ENCODE peak calls at places on chromosomes 1 and 21, in five cellular contexts. X is CD4-positive, alpha-beta T cell; J is nephron progenitor cell; Z is foreskin fibroblast; M is WTC11. O is an unnamed sample.
A peak's percentile ranks its signal among the peaks of the same experiment; 100 is the strongest.

GRCh38 chr1:180177931-180178330 is 23.3 kb downstream of the QSOX1 start:
- DNase-seq in J (no peak), Z (no peak), X (no peak), M (no peak), O (no peak)

GRCh38 chr1:219710529-219711194 is 97.8 kb upstream of the ZC3H11B start:
- DNase-seq in X (no peak), M (no peak), J (no peak), Z (peak; percentile 91), O (peak; percentile 0)

GRCh38 chr21:14086553-14086952 is 124.2 kb downstream of the LIPI start:
- DNase-seq in J (no peak), Z (no peak), M (no peak), X (no peak), O (no peak)

GRCh38 chr1:171995573-171995972 is 154.3 kb downstream of the DNM3 start:
- DNase-seq in J (no peak), Z (no peak), M (no peak), X (no peak), O (no peak)

GRCh38 chr1:24850353-24850905 is 79.6 kb downstream of the RUNX3 start:
- DNase-seq in X (no peak), J (no peak), Z (no peak), M (no peak), O (no peak)

GRCh38 chr1:201764166-201764565 is 64.8 kb upstream of the IPO9 start:
- DNase-seq in J (no peak), Z (no peak), M (no peak), X (no peak), O (no peak)

GRCh38 chr1:192343304-192343703 is 26.5 kb downstream of the RGS21 start:
- DNase-seq in X (no peak), Z (no peak), J (no peak), M (no peak), O (no peak)

GRCh38 chr1:245692318-245692717 is 537.5 kb downstream of the KIF26B start:
- DNase-seq in Z (no peak), M (no peak), X (no peak), J (no peak), O (no peak)

GRCh38 chr1:101444873-101445618 is 208.2 kb downstream of the S1PR1 start:
- DNase-seq in X (no peak), Z (no peak), J (no peak), M (no peak), O (no peak)

GRCh38 chr1:184824716-184825323 is 70.2 kb upstream of the EDEM3 start:
- DNase-seq in J (no peak), M (no peak), Z (no peak), X (no peak), O (no peak)

GRCh38 chr21:26457817-26458216 is 115.3 kb downstream of the CYYR1 start:
- DNase-seq in J (no peak), M (no peak), Z (peak; percentile 18), X (no peak), O (no peak)

GRCh38 chr1:190207733-190208132 is 269.9 kb downstream of the BRINP3 start:
- DNase-seq in Z (no peak), X (no peak), M (no peak), J (no peak), O (no peak)

GRCh38 chr1:219446288-219446687 is 166.6 kb downstream of the ZC3H11B start:
- DNase-seq in J (no peak), M (peak; percentile 22), X (no peak), Z (no peak), O (no peak)

GRCh38 chr1:234841710-234842231 is 231.8 kb upstream of the IRF2BP2 start:
- DNase-seq in M (no peak), Z (peak; percentile 47), J (no peak), X (no peak), O (no peak)

GRCh38 chr1:61004269-61005003 is 77.9 kb upstream of the NFIA start:
- DNase-seq in Z (no peak), M (no peak), J (no peak), X (no peak), O (no peak)

GRCh38 chr1:162018418-162018817 is 5.3 kb downstream of the OLFML2B start:
- DNase-seq in M (no peak), Z (no peak), X (no peak), J (no peak), O (no peak)

GRCh38 chr1:171754381-171754705 is 12.5 kb upstream of the VAMP4 start:
- DNase-seq in X (no peak), M (no peak), J (no peak), Z (peak; percentile 93), O (peak; percentile 57)

GRCh38 chr1:19877821-19878636 is 4.2 kb upstream of the OTUD3 start:
- DNase-seq in M (no peak), J (no peak), X (no peak), Z (peak; percentile 33), O (peak; percentile 21)

GRCh38 chr1:200971428-200971903 is 52.0 kb downstream of the KIF21B start:
- DNase-seq in M (no peak), J (no peak), X (no peak), Z (no peak), O (no peak)

GRCh38 chr1:90534669-90535379 is 182.3 kb downstream of the BARHL2 start:
- DNase-seq in J (no peak), Z (no peak), X (no peak), M (no peak), O (no peak)

GRCh38 chr1:185539277-185539943 is 194.8 kb upstream of the HMCN1 start:
- DNase-seq in M (no peak), X (no peak), J (no peak), Z (peak; percentile 6), O (peak; percentile 8)

GRCh38 chr1:201385299-201385891 is 7.9 kb upstream of the TNNT2 start:
- DNase-seq in X (no peak), M (peak; percentile 90), Z (peak; percentile 58), J (peak; percentile 78), O (no peak)

GRCh38 chr1:25954371-25954938 is 43.4 kb downstream of the PAFAH2 start:
- DNase-seq in X (no peak), J (no peak), M (no peak), Z (no peak), O (no peak)

GRCh38 chr1:107262472-107263286 is 121.8 kb downstream of the NTNG1 start:
- DNase-seq in Z (peak; percentile 66), M (no peak), J (no peak), X (no peak), O (no peak)

GRCh38 chr1:91757760-91758545 is 128.0 kb downstream of the TGFBR3 start:
- DNase-seq in J (no peak), Z (peak; percentile 91), X (no peak), M (no peak), O (peak; percentile 80)

GRCh38 chr1:161044908-161045748 is 649 bp downstream of the USF1 start:
- DNase-seq in J (peak; percentile 62), X (peak; percentile 33), M (peak; percentile 52), Z (peak; percentile 83), O (peak; percentile 62)

GRCh38 chr1:47235280-47235679 is 3.3 kb upstream of the TAL1 start:
- DNase-seq in J (peak; percentile 39), Z (no peak), M (no peak), X (no peak), O (no peak)

GRCh38 chr1:6998267-6998666 is 213.0 kb downstream of the CAMTA1 start:
- DNase-seq in M (peak; percentile 47), Z (no peak), X (no peak), J (no peak), O (peak; percentile 9)

GRCh38 chr1:100774370-100774769 is 54.8 kb downstream of the VCAM1 start:
- DNase-seq in Z (no peak), J (no peak), M (no peak), X (no peak), O (no peak)

GRCh38 chr1:81545734-81546133 is 255.0 kb upstream of the ADGRL2 start:
- DNase-seq in M (no peak), Z (no peak), X (no peak), J (no peak), O (no peak)

DNA sequence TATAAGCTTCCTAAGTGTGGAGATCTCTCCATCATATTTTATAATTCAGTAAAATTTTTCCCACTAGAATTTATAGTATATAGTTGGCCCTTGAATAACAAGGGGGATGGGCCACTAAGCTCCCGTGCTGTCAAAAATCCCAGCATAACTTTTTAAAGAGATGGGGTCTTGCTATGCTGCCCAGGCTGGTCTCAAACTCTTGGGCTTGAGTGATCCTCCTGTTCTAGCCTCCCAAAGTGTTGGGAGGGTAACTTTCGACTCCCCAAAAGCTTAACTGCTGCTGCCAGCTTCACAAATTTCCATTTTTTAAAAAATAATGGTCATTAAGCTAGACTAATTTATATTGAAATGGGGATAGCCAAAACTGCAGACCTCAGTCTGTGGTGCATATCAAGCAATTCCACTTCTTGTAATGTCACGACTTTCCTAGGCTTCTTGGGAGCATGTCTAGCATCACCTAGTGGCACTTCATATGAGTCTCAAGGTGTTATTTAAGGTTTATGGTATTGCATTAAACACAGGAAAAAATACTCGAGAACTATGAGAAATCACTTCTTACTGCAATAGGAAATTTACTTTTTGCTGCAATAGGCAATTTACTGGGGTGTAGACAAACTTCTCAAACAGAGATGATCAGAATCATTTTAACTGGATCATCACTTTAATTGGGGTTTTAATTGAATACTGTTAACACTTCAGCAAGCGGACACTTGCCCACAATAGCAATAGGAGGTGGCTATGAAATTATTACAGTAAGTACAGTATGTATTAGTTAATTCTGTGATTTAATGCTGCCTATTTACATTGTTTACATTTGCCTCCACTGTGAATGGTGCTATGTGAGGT is 19.3 kb upstream of the ACTA1 start:
- DNase-seq in Z (peak; percentile 28), J (no peak), X (no peak), M (no peak), O (peak; percentile 29)
- TF ChIP-seq CTCF in Z (peak; percentile 43), J (peak; percentile 32), X (peak; percentile 30), M (no peak), O (peak; percentile 73)

GRCh38 chr1:203351037-203351625 is at the start of gene FMOD:
- DNase-seq in M (peak; percentile 49), X (no peak), J (no peak), Z (peak; percentile 43), O (no peak)
- TF ChIP-seq CTCF in M (no peak), X (no peak), J (no peak), Z (peak; percentile 15), O (peak; percentile 23)

DNA sequence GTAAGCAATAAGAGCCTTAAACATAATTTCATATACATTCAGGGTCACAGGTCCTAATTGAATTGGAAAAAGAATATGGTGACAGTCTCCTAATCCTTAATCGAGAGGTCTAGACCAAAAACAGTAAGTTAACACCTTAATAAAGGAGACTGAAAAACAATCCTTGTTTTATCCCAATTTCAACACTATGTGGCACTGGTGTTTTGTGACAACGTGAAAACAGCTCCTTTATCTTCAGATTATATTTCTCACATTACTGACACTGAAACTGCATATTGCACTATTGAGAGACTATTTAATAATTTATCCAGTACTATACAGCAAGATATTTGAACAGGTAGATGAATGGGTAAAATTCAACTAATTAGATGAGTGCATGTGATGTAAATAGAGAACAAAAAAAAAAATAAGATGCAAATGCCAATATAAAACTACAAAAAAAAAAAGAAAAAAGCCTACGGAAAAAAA is 34.1 kb downstream of the TP53BP2 start:
- DNase-seq in M (no peak), Z (peak; percentile 57), X (no peak), J (no peak), O (peak; percentile 50)
- TF ChIP-seq CTCF in M (no peak), Z (peak; percentile 20), X (peak; percentile 73), J (peak; percentile 31), O (peak; percentile 76)

DNA sequence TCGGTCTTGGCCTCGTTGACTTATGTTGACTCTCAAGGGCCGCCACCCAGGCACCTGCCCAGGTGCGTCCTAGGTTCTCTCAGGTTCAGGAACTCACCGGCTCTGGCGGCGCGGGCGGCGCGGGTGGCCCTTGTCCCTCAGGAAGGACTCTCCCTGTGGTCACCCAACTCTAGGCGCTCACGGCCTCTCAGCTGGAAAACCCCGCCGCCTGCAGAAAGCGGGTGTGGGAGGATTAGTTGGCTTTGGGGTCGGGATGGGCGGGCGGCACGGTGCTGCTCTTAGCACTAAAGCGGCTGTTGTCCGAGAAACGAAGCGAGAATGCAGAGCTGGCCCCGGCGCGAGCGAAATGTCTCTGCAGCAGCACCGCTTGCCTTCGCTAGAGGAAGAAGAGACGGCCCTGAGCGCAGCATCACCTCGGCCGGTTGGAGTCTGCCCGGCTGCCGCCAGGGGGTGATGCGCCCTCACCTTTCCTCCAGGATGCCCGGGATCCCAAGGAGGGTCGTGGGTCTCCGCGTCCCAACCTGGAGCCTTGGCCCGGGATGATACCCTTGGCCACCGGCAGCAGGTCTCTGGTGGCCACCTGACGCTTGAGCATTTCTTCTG is 8.1 kb upstream of the TADA1 start:
- DNase-seq in Z (peak; percentile 38), J (peak; percentile 81), X (peak; percentile 8), M (peak; percentile 91), O (no peak)
- TF ChIP-seq CTCF in Z (peak; percentile 36), J (peak; percentile 83), X (peak; percentile 45), M (peak; percentile 70), O (peak; percentile 76)

O was measured in HFFc6.